ENCODE peak calls at places on chromosomes 16 and 17, in five cellular contexts. K is H54, H is K562, C is Peyer's patch, M is tibial nerve. I is an unnamed sample.

GRCh38 chr16:75092777-75093176 is 23.8 kb downstream of the LDHD start:
- DNase-seq in K (no peak), C (peak), M (no peak), H (no peak), I (no peak)

GRCh38 chr17:76238847-76239537 is 1.3 kb downstream of the RNF157 start:
- DNase-seq in H (no peak), C (no peak), K (no peak), M (no peak), I (no peak)

GRCh38 chr17:48577330-48577945 is 712 bp downstream of the HOXB4 start:
- DNase-seq in K (no peak), C (peak), H (peak), M (no peak), I (no peak)

GRCh38 chr16:2296662-2297505 is 29.0 kb upstream of the RNPS1 start:
- DNase-seq in M (no peak), C (no peak), H (peak), K (peak), I (no peak)

GRCh38 chr17:62075308-62075815 is 10.3 kb upstream of the MED13 start:
- DNase-seq in K (no peak), C (no peak), H (no peak), M (no peak), I (no peak)

GRCh38 chr16:87000007-87000406 is 317.2 kb downstream of the C16orf95 start:
- DNase-seq in M (no peak), H (no peak), K (no peak), C (no peak), I (no peak)

GRCh38 chr16:50662306-50662940 is 18.7 kb downstream of the SNX20 start:
- DNase-seq in H (no peak), C (no peak), M (no peak), K (no peak), I (no peak)

GRCh38 chr17:27290916-27291598 is 2.9 kb upstream of the WSB1 start:
- DNase-seq in M (no peak), H (no peak), C (no peak), K (no peak), I (no peak)

GRCh38 chr17:77889135-77889505 is 69.4 kb upstream of the TNRC6C start:
- DNase-seq in K (no peak), H (no peak), C (peak), M (no peak), I (peak)

GRCh38 chr17:72618018-72618509 is 474.4 kb downstream of the SLC39A11 start:
- DNase-seq in H (no peak), K (no peak), C (peak), M (no peak), I (no peak)

GRCh38 chr17:17216776-17217175 is 10.6 kb upstream of the PLD6 start:
- DNase-seq in H (no peak), C (no peak), K (no peak), M (no peak), I (no peak)

GRCh38 chr17:81808778-81809555 is 5.0 kb downstream of the GCGR start:
- DNase-seq in K (no peak), M (no peak), C (no peak), H (no peak), I (no peak)

GRCh38 chr16:851871-852270 is 51.3 kb upstream of the GNG13 start:
- DNase-seq in M (no peak), H (no peak), K (no peak), C (no peak), I (no peak)

GRCh38 chr16:79542196-79542859 is 58.2 kb downstream of the MAF start:
- DNase-seq in C (peak), M (peak), K (no peak), H (no peak), I (no peak)

GRCh38 chr17:45265823-45266222 is 3.9 kb upstream of the SPATA32 start:
- DNase-seq in C (peak), H (no peak), K (peak), M (no peak), I (no peak)

GRCh38 chr16:57178793-57179212 is 7.0 kb downstream of the PSME3IP1 start:
- DNase-seq in M (no peak), H (no peak), K (no peak), C (no peak), I (no peak)

GRCh38 chr17:60677308-60678117 is at the start of gene BCAS3:
- DNase-seq in H (peak), K (peak), C (peak), M (peak), I (peak)
- TF ChIP-seq POLR2A in H (peak), K (peak), C (peak), M (peak), I (no peak)

DNA sequence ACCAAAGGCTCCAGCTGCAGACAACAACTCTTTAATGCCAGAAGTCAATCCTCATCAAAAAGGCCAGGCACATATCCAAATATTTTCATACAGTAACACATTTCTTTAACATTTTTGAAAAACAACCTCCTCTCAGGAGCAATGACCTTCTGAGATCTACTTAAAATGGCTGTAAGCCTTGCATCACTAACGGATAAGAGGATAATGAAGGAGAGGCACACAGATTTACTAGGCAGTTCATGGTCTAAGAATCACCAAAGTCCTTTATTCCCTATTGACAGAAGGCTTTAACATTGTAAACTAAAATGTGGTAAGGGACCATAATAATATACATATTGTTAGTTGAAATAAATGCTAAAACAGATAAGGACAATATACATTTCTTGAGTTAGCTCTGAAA is 114.7 kb downstream of the USP32 start:
- DNase-seq in M (no peak), H (no peak), C (no peak), K (no peak), I (no peak)
- TF ChIP-seq POLR2A in M (no peak), H (no peak), C (no peak), K (no peak), I (no peak)

DNA sequence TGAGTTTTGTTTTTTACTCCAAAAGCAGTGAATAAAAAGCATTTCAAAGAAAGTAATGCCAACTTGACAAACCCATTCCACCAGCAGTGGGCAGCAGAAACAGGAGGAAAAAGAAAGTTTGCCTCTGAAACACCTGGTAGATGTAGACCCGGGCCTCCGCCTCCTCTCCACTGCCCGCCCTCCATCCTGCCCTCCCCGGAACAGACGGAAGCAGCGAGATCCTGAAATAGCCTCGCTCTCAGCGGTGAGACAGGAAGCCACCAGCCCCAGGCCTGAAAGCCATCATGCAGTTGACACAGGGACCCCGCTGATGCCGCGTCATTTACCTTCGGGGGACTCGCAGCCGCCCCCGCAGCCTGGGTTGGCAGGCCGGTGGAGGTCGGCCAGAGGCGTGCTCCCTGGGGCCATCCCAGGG is 67.8 kb downstream of the C16orf78 start:
- DNase-seq in C (peak), H (no peak), K (no peak), M (peak), I (no peak)
- TF ChIP-seq POLR2A in C (no peak), H (no peak), K (no peak), M (no peak), I (no peak)

GRCh38 chr17:40551091-40551873 is 14.0 kb downstream of the CCR7 start:
- DNase-seq in M (peak), K (no peak), C (peak), H (no peak), I (peak)

GRCh38 chr17:40553694-40554534 is 11.4 kb downstream of the CCR7 start:
- DNase-seq in K (no peak), C (peak), H (peak), M (peak), I (peak)

GRCh38 chr17:40554646-40555295 is 10.5 kb downstream of the CCR7 start:
- DNase-seq in C (peak), H (no peak), M (no peak), K (no peak), I (peak)

GRCh38 chr17:40551874-40552768 is 13.2 kb downstream of the CCR7 start:
- DNase-seq in K (no peak), H (no peak), M (peak), C (peak), I (peak)

DNA sequence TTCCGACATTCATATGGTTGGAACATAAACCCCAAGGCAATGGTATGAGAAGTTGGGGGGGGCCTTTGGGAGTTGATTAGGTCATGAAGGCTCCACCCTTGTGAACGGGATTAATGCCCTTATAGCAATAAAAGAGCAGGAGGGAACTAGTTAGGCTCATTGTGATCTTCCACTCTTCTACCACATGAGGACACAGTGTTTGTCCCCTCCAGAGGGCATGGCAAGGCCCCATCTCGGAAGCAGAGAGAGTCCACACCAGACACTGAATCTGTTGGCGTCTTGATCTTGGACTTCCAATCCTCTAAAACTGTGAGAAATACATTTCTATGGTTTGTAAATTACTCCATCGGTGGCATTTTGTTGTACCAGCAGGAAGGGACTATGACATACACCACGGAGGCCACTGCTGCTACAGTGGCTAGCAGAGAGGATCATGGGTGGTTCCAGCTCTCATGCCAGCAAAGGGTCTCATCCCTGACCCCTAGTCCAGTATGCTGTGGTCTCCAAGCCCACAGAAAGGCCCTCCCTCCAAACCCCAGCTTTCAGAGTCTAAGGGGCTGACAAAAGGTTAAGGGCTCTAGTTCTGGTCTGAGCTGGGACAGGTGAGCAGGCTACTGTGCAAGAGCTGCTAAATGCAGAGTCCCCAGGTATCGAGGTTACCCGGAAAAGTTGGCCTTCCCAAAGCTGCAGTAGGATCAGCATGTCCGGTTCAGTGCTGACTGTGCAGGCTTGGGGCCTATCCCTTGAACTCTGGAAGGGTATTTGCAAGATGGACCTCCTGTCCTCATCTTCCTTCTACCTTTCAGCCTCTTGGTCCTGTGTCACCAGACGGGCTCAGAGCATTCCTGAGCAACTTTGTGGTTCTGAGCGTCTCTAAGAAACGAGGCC is 12.2 kb downstream of the CCR7 start:
- DNase-seq in C (peak), H (no peak), M (no peak), K (no peak), I (no peak)
- TF ChIP-seq POLR2A in C (no peak), H (no peak), M (no peak), K (no peak), I (no peak)

DNA sequence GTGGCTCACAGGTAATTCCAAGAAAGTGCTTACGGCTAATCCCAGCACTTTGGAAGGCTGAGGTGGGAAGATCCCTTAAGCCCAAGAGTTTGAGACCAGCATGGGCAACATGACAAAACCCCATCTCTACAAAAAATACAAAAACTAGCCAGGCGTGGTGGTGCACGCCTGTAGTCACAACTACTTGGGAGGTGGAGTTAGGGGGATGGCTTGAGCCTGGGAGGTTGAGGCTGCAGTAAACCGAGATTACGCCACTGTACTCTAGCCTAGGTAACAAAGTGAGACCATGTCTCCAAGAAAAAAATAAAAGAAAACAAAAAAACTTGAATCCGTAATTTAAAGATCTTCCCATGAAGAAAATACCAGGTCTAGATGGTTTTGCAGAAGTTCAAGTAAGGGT is 5.0 kb downstream of the ICAM2 start:
- DNase-seq in C (no peak), K (no peak), M (no peak), H (no peak), I (peak)
- TF ChIP-seq POLR2A in C (no peak), K (no peak), M (no peak), H (no peak), I (no peak)

GRCh38 chr16:49461517-49461951 is 87.9 kb downstream of the C16orf78 start:
- DNase-seq in K (no peak), H (no peak), C (peak), M (no peak), I (peak)

GRCh38 chr16:49462989-49463371 is 89.4 kb downstream of the C16orf78 start:
- DNase-seq in C (peak), K (no peak), H (no peak), M (no peak), I (peak)

GRCh38 chr16:49459953-49460735 is 86.5 kb downstream of the C16orf78 start:
- DNase-seq in K (no peak), M (no peak), H (no peak), C (peak), I (peak)

GRCh38 chr16:49462356-49462988 is 88.9 kb downstream of the C16orf78 start:
- DNase-seq in K (no peak), H (no peak), C (peak), M (no peak), I (no peak)

DNA sequence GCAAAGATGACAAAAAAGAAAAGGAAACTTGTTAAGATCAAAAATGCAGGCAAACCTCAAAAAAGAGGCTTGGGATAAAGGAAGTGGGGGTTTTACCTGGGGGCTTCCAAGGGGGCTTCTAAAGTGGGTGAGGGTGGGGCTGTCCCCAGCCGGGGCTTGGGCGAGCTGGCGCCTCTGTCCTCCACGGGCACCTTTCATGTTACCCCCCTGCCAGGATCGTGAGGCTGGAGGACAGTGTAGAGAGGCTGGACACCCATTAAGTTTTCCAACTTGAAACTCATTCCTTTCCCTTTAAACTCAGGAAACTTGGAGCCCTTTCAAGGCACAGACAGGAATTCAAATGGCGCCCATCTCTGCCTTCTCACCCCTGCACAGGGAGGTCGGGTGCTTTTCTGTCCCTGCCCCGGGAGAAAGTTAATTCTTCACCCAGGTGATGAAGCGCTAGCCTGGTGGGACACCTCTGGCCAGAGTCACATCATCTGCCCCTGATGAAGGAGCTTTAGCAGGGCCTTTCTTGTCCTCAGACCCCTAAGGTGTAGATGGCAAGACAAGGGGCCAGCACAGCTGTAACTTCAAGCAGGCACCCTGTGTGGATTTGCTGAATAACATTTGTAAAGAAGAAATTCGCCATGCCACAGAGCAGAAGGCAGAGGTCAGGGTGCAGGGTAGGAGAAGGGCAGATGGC is 87.3 kb downstream of the C16orf78 start:
- DNase-seq in M (no peak), H (no peak), K (no peak), C (peak), I (no peak)
- TF ChIP-seq POLR2A in M (no peak), H (no peak), K (no peak), C (no peak), I (no peak)

GRCh38 chr16:3578610-3579551 is 1.7 kb upstream of the NLRC3 start:
- DNase-seq in M (no peak), H (peak), C (peak), K (peak), I (no peak)
- TF ChIP-seq POLR2A in M (no peak), H (no peak), C (no peak), K (no peak), I (no peak)